ENCODE peak calls at places on chromosome 9, in ten cellular contexts. Q is NCI-H82; Z is HS-5; M is activated naive CD4-positive, alpha-beta T cell treated with Interleukin-2 at 50 U/mL for 16 hours; C is AG09309; D is NB4; G is cardiac muscle cell; K is AG08395; P is MM.1S; B is activated T-helper 1 cell treated with anti-CD3 and anti-CD28 coated beads, Interleukin-2, amount 50 U/mL, for 16 hours. L is an unnamed sample.

GRCh38 chr9:82726404-82727276 is 336.3 kb downstream of the RASEF start:
- DNase-seq in Q (no peak), Z (no peak), M (no peak), C (no peak), D (no peak), G (no peak), K (no peak), P (no peak), B (no peak), L (no peak)

GRCh38 chr9:104776787-104777186 is 12.9 kb downstream of the NIPSNAP3B start:
- DNase-seq in Q (no peak), Z (no peak), M (no peak), C (peak; percentile 16), D (no peak), G (no peak), K (peak; percentile 29), P (no peak), B (no peak), L (no peak)

GRCh38 chr9:122808141-122808540 is 8.2 kb downstream of the OR1K1 start:
- DNase-seq in Q (no peak), Z (no peak), M (no peak), C (no peak), D (no peak), G (no peak), K (no peak), P (no peak), B (no peak), L (no peak)

GRCh38 chr9:113509463-113509862 is 45.9 kb downstream of the RGS3 start:
- DNase-seq in Q (peak; percentile 32), Z (no peak), M (no peak), C (peak; percentile 58), D (no peak), G (no peak), K (peak; percentile 94), P (no peak), B (no peak), L (no peak)

GRCh38 chr9:22682536-22683392 is 236.1 kb downstream of the DMRTA1 start:
- DNase-seq in Q (no peak), Z (peak; percentile 85), M (no peak), C (no peak), D (no peak), G (no peak), K (peak; percentile 69), P (peak; percentile 14), B (no peak), L (no peak)

GRCh38 chr9:134655591-134656333 is 14.2 kb downstream of the COL5A1 start:
- DNase-seq in Q (peak; percentile 30), Z (no peak), M (no peak), C (no peak), D (peak; percentile 26), G (no peak), K (no peak), P (no peak), B (no peak), L (no peak)

GRCh38 chr9:4228606-4229005 is 71.3 kb downstream of the GLIS3 start:
- DNase-seq in Q (no peak), Z (no peak), M (no peak), C (no peak), D (peak; percentile 65), G (peak; percentile 26), K (peak; percentile 38), P (no peak), B (no peak), L (no peak)

GRCh38 chr9:109574061-109574882 is 76.2 kb upstream of the PTPN3 start:
- DNase-seq in Q (peak; percentile 68), Z (peak; percentile 24), M (no peak), C (peak; percentile 21), D (peak; percentile 59), G (peak; percentile 84), K (peak; percentile 67), P (peak; percentile 73), B (no peak), L (no peak)

GRCh38 chr9:31908158-31908890 is 476.1 kb upstream of the ACO1 start:
- DNase-seq in Q (no peak), Z (peak; percentile 74), M (no peak), C (no peak), D (no peak), G (no peak), K (no peak), P (peak; percentile 55), B (no peak), L (no peak)

GRCh38 chr9:19481971-19482404 is 73.2 kb downstream of the ACER2 start:
- DNase-seq in Q (no peak), Z (no peak), M (no peak), C (no peak), D (no peak), G (no peak), K (no peak), P (no peak), B (no peak), L (no peak)

GRCh38 chr9:6029581-6029980 is 14.2 kb upstream of the RANBP6 start:
- DNase-seq in Q (no peak), Z (no peak), M (no peak), C (no peak), D (no peak), G (no peak), K (no peak), P (no peak), B (no peak), L (no peak)

GRCh38 chr9:73183917-73184861 is 32.5 kb downstream of the ANXA1 start:
- DNase-seq in Q (peak; percentile 41), Z (no peak), M (no peak), C (peak; percentile 5), D (peak; percentile 47), G (peak; percentile 46), K (peak; percentile 19), P (peak; percentile 56), B (no peak), L (no peak)

GRCh38 chr9:95107001-95107749 is 210.3 kb downstream of the FANCC start:
- DNase-seq in Q (no peak), Z (no peak), M (no peak), C (peak; percentile 68), D (no peak), G (no peak), K (no peak), P (no peak), B (no peak), L (no peak)

GRCh38 chr9:105401651-105402050 is 46.2 kb upstream of the FSD1L start:
- DNase-seq in Q (peak; percentile 98), Z (no peak), M (no peak), C (no peak), D (peak; percentile 14), G (peak; percentile 62), K (peak; percentile 14), P (no peak), B (no peak), L (no peak)

GRCh38 chr9:30504502-30504905 is 1879.9 kb upstream of the ACO1 start:
- DNase-seq in Q (no peak), Z (peak; percentile 29), M (no peak), C (no peak), D (no peak), G (no peak), K (no peak), P (no peak), B (no peak), L (no peak)

GRCh38 chr9:69885474-69885929 is 64.9 kb downstream of the CFAP95 start:
- DNase-seq in Q (no peak), Z (peak; percentile 54), M (no peak), C (peak; percentile 24), D (no peak), G (no peak), K (peak; percentile 45), P (no peak), B (no peak), L (no peak)

GRCh38 chr9:101268426-101268825 is 116.4 kb downstream of the BAAT start:
- DNase-seq in Q (peak; percentile 6), Z (no peak), M (no peak), C (no peak), D (no peak), G (no peak), K (no peak), P (no peak), B (no peak), L (no peak)

GRCh38 chr9:22528485-22528884 is 81.9 kb downstream of the DMRTA1 start:
- DNase-seq in Q (peak; percentile 53), Z (no peak), M (no peak), C (no peak), D (no peak), G (peak; percentile 9), K (peak; percentile 4), P (peak; percentile 25), B (no peak), L (no peak)

GRCh38 chr9:88682431-88682831 is 147.5 kb downstream of the NXNL2 start:
- DNase-seq in Q (no peak), Z (no peak), M (no peak), C (no peak), D (no peak), G (no peak), K (no peak), P (no peak), B (no peak), L (no peak)

GRCh38 chr9:120946259-120946658 is 19.7 kb upstream of the TRAF1 start:
- DNase-seq in Q (peak; percentile 34), Z (no peak), M (no peak), C (no peak), D (no peak), G (no peak), K (peak; percentile 56), P (no peak), B (no peak), L (no peak)

GRCh38 chr9:136947955-136948510 is 3.0 kb downstream of the C8G start:
- DNase-seq in Q (peak; percentile 60), Z (peak; percentile 15), M (no peak), C (peak; percentile 17), D (peak; percentile 67), G (peak; percentile 74), K (peak; percentile 41), P (no peak), B (no peak), L (no peak)

GRCh38 chr9:20355022-20355421 is 267.3 kb downstream of the MLLT3 start:
- DNase-seq in Q (no peak), Z (peak; percentile 79), M (no peak), C (peak; percentile 53), D (no peak), G (no peak), K (peak; percentile 58), P (peak; percentile 44), B (no peak), L (no peak)

GRCh38 chr9:127011772-127012171 is 97.2 kb downstream of the RALGPS1 start:
- DNase-seq in Q (no peak), Z (no peak), M (no peak), C (no peak), D (no peak), G (no peak), K (no peak), P (no peak), B (no peak), L (no peak)

GRCh38 chr9:119523508-119523907 is 154.3 kb upstream of the BRINP1 start:
- DNase-seq in Q (no peak), Z (no peak), M (no peak), C (no peak), D (no peak), G (no peak), K (no peak), P (no peak), B (no peak), L (no peak)

GRCh38 chr9:126618590-126619335 is 5.0 kb downstream of the LMX1B start:
- DNase-seq in Q (no peak), Z (no peak), M (no peak), C (no peak), D (no peak), G (no peak), K (no peak), P (no peak), B (no peak), L (no peak)

GRCh38 chr9:111959468-111959941 is 62.9 kb downstream of the UGCG start:
- DNase-seq in Q (no peak), Z (peak; percentile 94), M (no peak), C (peak; percentile 88), D (no peak), G (peak; percentile 11), K (peak; percentile 94), P (no peak), B (no peak), L (no peak)

GRCh38 chr9:134179918-134180785 is 15.8 kb upstream of the RNU6ATAC start:
- DNase-seq in Q (no peak), Z (no peak), M (no peak), C (no peak), D (no peak), G (no peak), K (no peak), P (no peak), B (no peak), L (no peak)